ENCODE peak calls at places on chromosomes 7 and 10, in four cellular contexts. G, T, Y and P are unnamed samples.

GRCh38 chr7:131042269-131043160 is 285.2 kb upstream of the MKLN1 start:
- DNase-seq in G (no peak), T (no peak), Y (no peak), P (no peak)

GRCh38 chr10:79608505-79609375 is 2.0 kb upstream of the SFTPA1 start:
- DNase-seq in Y (no peak), T (peak), G (peak), P (no peak)

GRCh38 chr7:114944742-114945625 is 23.1 kb downstream of the MDFIC start:
- DNase-seq in G (no peak), T (no peak), Y (peak), P (no peak)

GRCh38 chr10:14032406-14032998 is 298.2 kb downstream of the FRMD4A start:
- DNase-seq in T (peak), G (no peak), Y (no peak), P (no peak)

GRCh38 chr7:142753366-142753765 is 4.1 kb downstream of the PRSS1 start:
- DNase-seq in Y (no peak), T (no peak), G (no peak), P (no peak)

GRCh38 chr7:142797799-142798377 is 27.1 kb downstream of the PRSS2 start:
- DNase-seq in Y (no peak), T (no peak), G (no peak), P (no peak)

GRCh38 chr10:131252586-131253276 is 58.8 kb downstream of the TCERG1L start:
- DNase-seq in G (no peak), Y (no peak), T (no peak), P (no peak)

GRCh38 chr10:75058142-75058541 is 53.3 kb upstream of the SAMD8 start:
- DNase-seq in G (no peak), Y (no peak), T (no peak), P (no peak)

GRCh38 chr7:77473240-77474005 is 57.3 kb upstream of the GSAP start:
- DNase-seq in G (no peak), Y (peak), T (no peak), P (no peak)

GRCh38 chr10:133127291-133128125 is 32.5 kb upstream of the KNDC1 start:
- DNase-seq in T (no peak), G (no peak), Y (no peak), P (no peak)

GRCh38 chr10:29140991-29141390 is 147.9 kb upstream of the LYZL1 start:
- DNase-seq in G (no peak), Y (peak), T (no peak), P (no peak)

GRCh38 chr7:44979481-44980392 is 922 bp upstream of the MYO1G start:
- DNase-seq in Y (no peak), T (no peak), G (no peak), P (no peak)

GRCh38 chr10:110655286-110655685 is 11.2 kb downstream of the RBM20 start:
- DNase-seq in T (no peak), Y (no peak), G (no peak), P (no peak)

GRCh38 chr10:72068901-72069446 is 19.4 kb downstream of the SPOCK2 start:
- DNase-seq in Y (no peak), G (no peak), T (no peak), P (no peak)

GRCh38 chr7:106562711-106563366 is 98.1 kb downstream of the CCDC71L start:
- DNase-seq in G (no peak), T (no peak), Y (no peak), P (no peak)